ENCODE peak calls at places on chromosomes 16 and 17, in six cellular contexts. E is CD4-positive, alpha-beta T cell; W is CD14-positive monocyte; D is endothelial cell; A is prostate gland; U is cardiac fibroblast. J is an unnamed sample.

GRCh38 chr17:7440113-7440822 is 956 bp downstream of the FGF11 start:
- DNase-seq in A (peak), E (peak), W (no peak), D (no peak), U (peak), J (peak)

GRCh38 chr17:51442112-51442865 is 181.9 kb downstream of the UTP18 start:
- DNase-seq in U (no peak), W (no peak), A (no peak), E (no peak), D (no peak), J (no peak)

GRCh38 chr16:46972971-46973456 is 460 bp downstream of the DNAJA2 start:
- DNase-seq in U (no peak), A (peak), E (peak), D (peak), W (no peak), J (peak)

GRCh38 chr17:59439711-59440110 is 108.3 kb downstream of the YPEL2 start:
- DNase-seq in W (no peak), A (no peak), U (no peak), E (no peak), D (no peak), J (no peak)

GRCh38 chr17:77332981-77333685 is 192.4 kb downstream of the SEC14L1 start:
- DNase-seq in U (peak), W (no peak), D (no peak), E (no peak), A (no peak), J (no peak)

GRCh38 chr16:513950-514349 is 13.6 kb upstream of the CAPN15 start:
- DNase-seq in A (no peak), U (no peak), D (no peak), E (no peak), W (no peak), J (no peak)

GRCh38 chr17:80433916-80434666 is 19.1 kb downstream of the ENDOV start:
- DNase-seq in U (no peak), E (no peak), D (no peak), W (no peak), A (no peak), J (no peak)

GRCh38 chr16:17434006-17434405 is 36.8 kb downstream of the XYLT1 start:
- DNase-seq in U (peak), A (no peak), W (no peak), E (no peak), D (no peak), J (no peak)

GRCh38 chr16:64705443-64705842 is 416.4 kb downstream of the CDH11 start:
- DNase-seq in U (no peak), E (no peak), D (no peak), W (no peak), A (no peak), J (no peak)

GRCh38 chr17:58380207-58381123 is 28.5 kb upstream of the SUPT4H1 start:
- DNase-seq in U (no peak), D (no peak), A (no peak), W (no peak), E (no peak), J (no peak)

GRCh38 chr16:78705694-78706093 is 606.2 kb downstream of the WWOX start:
- DNase-seq in E (no peak), D (no peak), W (no peak), A (no peak), U (no peak), J (peak)

GRCh38 chr16:77191259-77191969 is 424 bp downstream of the MON1B start:
- DNase-seq in W (peak), U (peak), E (peak), A (no peak), D (no peak), J (peak)

GRCh38 chr17:6286239-6286638 is 148.7 kb downstream of the AIPL1 start:
- DNase-seq in W (no peak), D (no peak), E (no peak), U (no peak), A (no peak), J (no peak)

GRCh38 chr17:81428121-81428515 is 32.9 kb downstream of the BAHCC1 start:
- DNase-seq in E (no peak), D (no peak), U (no peak), A (no peak), W (no peak), J (no peak)

GRCh38 chr17:78774956-78775571 is 7.0 kb downstream of the CYTH1 start:
- DNase-seq in U (no peak), W (peak), A (no peak), E (peak), D (no peak), J (no peak)

GRCh38 chr17:29933379-29933778 is 3.4 kb upstream of the SSH2 start:
- DNase-seq in U (peak), E (no peak), A (no peak), W (no peak), D (no peak), J (peak)

GRCh38 chr16:85296859-85297698 is 184.8 kb upstream of the CIBAR2 start:
- DNase-seq in W (peak), E (peak), U (peak), A (no peak), D (peak), J (peak)

GRCh38 chr17:40825596-40825995 is 3.2 kb upstream of the KRT10 start:
- DNase-seq in A (no peak), D (no peak), U (no peak), W (no peak), E (no peak), J (no peak)

GRCh38 chr17:10200645-10201044 is 2.2 kb upstream of the GAS7 start:
- DNase-seq in E (no peak), U (no peak), D (no peak), A (no peak), W (no peak), J (no peak)

GRCh38 chr16:83738926-83739503 is 68.8 kb upstream of the HSBP1 start:
- DNase-seq in D (no peak), E (no peak), U (peak), W (no peak), A (no peak), J (no peak)

GRCh38 chr17:43576563-43577229 is 30.6 kb upstream of the ETV4 start:
- DNase-seq in W (peak), U (peak), E (peak), D (peak), A (peak), J (peak)